ENCODE peak calls at places on chromosomes 5 and 9, in four cellular contexts. I is HepG2, U is K562, L is GM12878. N is an unnamed sample.

GRCh38 chr9:36191290-36191645 is 547 bp downstream of the CLTA start:
- DNase-seq in I (no peak), U (peak; percentile 20), L (no peak), N (peak; percentile 14)

GRCh38 chr5:72477176-72477575 is 30.0 kb downstream of the ZNF366 start:
- DNase-seq in I (no peak), U (no peak), L (no peak), N (no peak)

GRCh38 chr9:95343725-95344287 is 26.3 kb upstream of the FANCC start:
- DNase-seq in I (no peak), U (no peak), L (no peak), N (no peak)

GRCh38 chr5:75818661-75819060 is 101.4 kb upstream of the POC5 start:
- DNase-seq in I (no peak), U (no peak), L (no peak), N (no peak)

GRCh38 chr5:367358-368130 is 46.0 kb downstream of the AHRR start:
- DNase-seq in I (no peak), U (no peak), L (no peak), N (no peak)

GRCh38 chr9:95157491-95158151 is 159.9 kb downstream of the FANCC start:
- DNase-seq in I (peak; percentile 57), U (peak; percentile 44), L (peak; percentile 40), N (peak; percentile 21)

GRCh38 chr9:81242866-81243265 is 446.5 kb downstream of the TLE1 start:
- DNase-seq in I (no peak), U (no peak), L (no peak), N (no peak)

GRCh38 chr9:91345978-91346377 is 15.7 kb downstream of the AUH start:
- DNase-seq in I (no peak), U (no peak), L (no peak), N (no peak)

GRCh38 chr9:90219548-90220118 is 423.0 kb downstream of the DIRAS2 start:
- DNase-seq in I (peak; percentile 6), U (peak; percentile 10), L (no peak), N (peak; percentile 28)

GRCh38 chr5:142322747-142323479 is 1.9 kb downstream of the SPRY4 start:
- DNase-seq in I (no peak), U (peak; percentile 35), L (no peak), N (no peak)

GRCh38 chr5:96023518-96023917 is 61.9 kb upstream of the ELL2 start:
- DNase-seq in I (no peak), U (no peak), L (no peak), N (no peak)

GRCh38 chr9:4792572-4793411 is at the start of gene RCL1:
- DNase-seq in I (peak; percentile 88), U (peak; percentile 94), L (peak; percentile 83), N (peak; percentile 92)

GRCh38 chr9:21837501-21837900 is 35.1 kb downstream of the MTAP start:
- DNase-seq in I (no peak), U (no peak), L (no peak), N (no peak)

GRCh38 chr5:159849437-159850191 is 66.7 kb upstream of the ADRA1B start:
- DNase-seq in I (no peak), U (no peak), L (no peak), N (no peak)

GRCh38 chr5:113090336-113091106 is 113.9 kb downstream of the DCP2 start:
- DNase-seq in I (no peak), U (no peak), L (no peak), N (no peak)

GRCh38 chr5:41815261-41815660 is 55.0 kb downstream of the OXCT1 start:
- DNase-seq in I (no peak), U (no peak), L (no peak), N (no peak)

GRCh38 chr5:135811007-135811406 is 23.5 kb upstream of the SLC25A48 start:
- DNase-seq in I (no peak), U (no peak), L (no peak), N (no peak)

GRCh38 chr5:83947763-83948162 is 227.1 kb upstream of the HAPLN1 start:
- DNase-seq in I (no peak), U (no peak), L (no peak), N (no peak)

GRCh38 chr9:89625721-89626687 is 21.2 kb downstream of the GADD45G start:
- DNase-seq in I (peak; percentile 6), U (no peak), L (no peak), N (no peak)

GRCh38 chr5:32709789-32710334 is 1.3 kb upstream of the NPR3 start:
- DNase-seq in I (peak; percentile 41), U (peak; percentile 72), L (no peak), N (peak; percentile 86)

GRCh38 chr5:1445313-1445894 is at the start of gene SLC6A3:
- DNase-seq in I (no peak), U (peak; percentile 69), L (no peak), N (no peak)

GRCh38 chr9:83935276-83935890 is 14.2 kb upstream of the KIF27 start:
- DNase-seq in I (no peak), U (no peak), L (no peak), N (no peak)

GRCh38 chr5:174571662-174572397 is 152.6 kb upstream of the MSX2 start:
- DNase-seq in I (peak; percentile 28), U (no peak), L (no peak), N (peak; percentile 87)

GRCh38 chr5:73642296-73642695 is 16.3 kb downstream of the ARHGEF28 start:
- DNase-seq in I (peak; percentile 47), U (no peak), L (no peak), N (no peak)

GRCh38 chr9:116978155-116978554 is 291.1 kb downstream of the TRIM32 start:
- DNase-seq in I (no peak), U (no peak), L (no peak), N (peak; percentile 21)

GRCh38 chr9:137630684-137631083 is 11.9 kb downstream of the EHMT1 start:
- DNase-seq in I (no peak), U (no peak), L (no peak), N (no peak)

GRCh38 chr9:89919171-89919681 is 314.4 kb downstream of the GADD45G start:
- DNase-seq in I (peak; percentile 6), U (peak; percentile 7), L (peak; percentile 12), N (no peak)

GRCh38 chr5:142734904-142735190 is 35.3 kb upstream of the ARHGAP26 start:
- DNase-seq in I (no peak), U (no peak), L (no peak), N (no peak)

GRCh38 chr5:31477516-31477915 is 54.4 kb downstream of the DROSHA start:
- DNase-seq in I (no peak), U (no peak), L (no peak), N (no peak)

DNA sequence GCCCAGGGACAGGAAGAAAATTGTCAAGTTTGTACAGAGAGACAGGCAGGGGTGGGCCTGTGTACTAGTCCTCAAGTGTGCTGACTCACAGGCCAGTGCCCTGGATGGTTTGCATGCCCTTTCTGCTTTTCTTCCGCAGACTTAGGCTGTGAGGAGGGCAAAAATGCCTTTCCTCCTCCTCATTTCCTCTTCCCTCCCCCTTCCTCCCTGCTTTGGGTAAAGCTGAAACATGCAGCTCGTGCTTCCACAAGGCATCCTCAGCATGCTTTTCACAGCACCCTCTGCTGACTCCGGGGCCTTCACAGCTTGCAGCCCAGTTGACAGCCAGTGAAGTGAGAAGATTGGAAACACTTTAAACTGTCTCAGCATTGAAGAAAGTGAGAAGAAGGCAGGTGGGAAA is 138.6 kb downstream of the GRIA1 start:
- DNase-seq in I (no peak), U (no peak), L (no peak), N (no peak)
- TF ChIP-seq EP300 in I (no peak), U (no peak), L (no peak), N (no peak)

GRCh38 chr5:111068208-111068607 is 3.3 kb upstream of the TSLP start:
- DNase-seq in I (no peak), U (no peak), L (no peak), N (no peak)

GRCh38 chr5:111069839-111070238 is 1.7 kb upstream of the TSLP start:
- DNase-seq in I (no peak), U (no peak), L (no peak), N (no peak)

GRCh38 chr5:111063709-111064322 is 7.7 kb upstream of the TSLP start:
- DNase-seq in I (peak; percentile 31), U (no peak), L (no peak), N (no peak)

GRCh38 chr5:111070272-111071134 is 1.0 kb upstream of the TSLP start:
- DNase-seq in I (no peak), U (no peak), L (no peak), N (no peak)

DNA sequence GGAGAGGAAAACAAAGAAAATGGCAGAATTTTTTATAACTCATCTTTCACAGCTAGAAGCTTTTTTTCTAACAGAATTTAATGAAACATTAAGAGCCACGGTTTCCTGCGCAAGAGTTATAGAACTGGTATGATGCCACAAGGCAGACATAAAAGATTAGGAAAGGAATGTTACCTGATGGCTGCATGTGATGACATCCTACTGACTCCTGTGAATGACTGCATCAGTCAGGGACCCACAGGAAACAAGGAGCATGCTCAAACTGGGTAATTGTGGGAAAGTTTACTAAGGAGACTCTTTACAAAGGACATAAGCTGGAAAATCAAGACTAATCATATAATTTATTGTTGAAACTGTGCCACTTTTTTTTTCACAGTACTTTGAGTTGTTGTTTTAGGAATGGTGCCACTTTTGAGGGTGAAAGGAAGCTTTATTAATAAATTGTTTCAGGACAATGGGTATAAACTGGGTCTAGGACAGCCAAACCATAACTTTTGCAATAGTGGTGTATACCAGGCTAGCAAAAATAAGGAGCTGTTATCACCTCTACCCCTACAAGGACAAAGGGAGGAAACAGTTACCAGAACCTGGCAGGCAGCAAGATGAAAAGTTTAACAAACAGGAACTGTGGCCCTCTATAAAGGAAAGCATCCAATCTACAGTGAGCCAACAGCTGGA is 5.1 kb upstream of the TSLP start:
- DNase-seq in I (no peak), U (no peak), L (no peak), N (no peak)
- TF ChIP-seq CHD4 in I (no peak), U (no peak), L (no peak), N (no peak)

GRCh38 chr9:127249877-127250276 is 14.7 kb upstream of the GARNL3 start:
- DNase-seq in I (no peak), U (no peak), L (no peak), N (no peak)
- TF ChIP-seq EP300 in I (no peak), U (no peak), L (no peak), N (no peak)

GRCh38 chr5:80129146-80129545 is 94.0 kb downstream of the THBS4 start:
- DNase-seq in I (no peak), U (no peak), L (no peak), N (no peak)

GRCh38 chr5:80128129-80128528 is 93.0 kb downstream of the THBS4 start:
- DNase-seq in I (peak; percentile 67), U (no peak), L (no peak), N (no peak)

GRCh38 chr5:80125962-80126480 is 90.9 kb downstream of the THBS4 start:
- DNase-seq in I (no peak), U (no peak), L (peak; percentile 93), N (no peak)

GRCh38 chr5:80125022-80125961 is 90.1 kb downstream of the THBS4 start:
- DNase-seq in I (no peak), U (no peak), L (peak; percentile 70), N (no peak)

DNA sequence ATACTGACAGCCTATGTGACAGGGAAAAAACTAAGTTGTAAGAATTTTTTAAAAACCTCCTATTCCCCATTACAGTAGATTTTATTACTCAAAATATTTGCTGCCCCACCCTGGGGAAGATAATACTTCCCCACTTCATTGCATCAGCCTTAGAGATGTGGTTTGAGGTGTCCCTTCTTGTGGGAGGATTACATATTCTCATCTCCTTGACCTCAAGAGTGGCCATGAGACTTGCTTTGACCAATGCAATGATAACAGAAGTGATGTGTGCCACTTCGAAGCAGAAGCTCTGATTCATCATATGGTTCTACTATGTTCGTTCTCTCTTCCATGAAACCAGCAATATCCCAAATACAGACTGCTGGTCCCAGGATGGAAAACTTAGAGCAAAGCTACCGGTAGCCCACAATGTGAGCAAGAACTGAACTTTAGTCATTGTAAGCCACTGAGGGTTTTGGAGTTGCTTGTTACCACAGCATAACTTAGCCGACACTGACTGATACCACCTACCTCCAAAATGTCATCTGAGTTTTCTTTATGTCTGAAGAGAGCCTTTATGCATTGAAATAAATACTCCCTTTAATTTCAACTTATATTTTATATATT is 92.0 kb downstream of the THBS4 start:
- DNase-seq in I (no peak), U (no peak), L (no peak), N (no peak)
- TF ChIP-seq CHD4 in I (no peak), U (no peak), L (no peak), N (no peak)

N was measured in A549.